ENCODE peak calls at places on chromosomes 6 and 20, in four cellular contexts. C, M, A and O are unnamed samples.

GRCh38 chr20:36919715-36920333 is 31.7 kb downstream of the SAMHD1 start:
- DNase-seq in C (peak), M (peak), A (peak), O (no peak)

GRCh38 chr6:147322299-147323162 is 118.3 kb downstream of the STXBP5 start:
- DNase-seq in C (no peak), M (peak), A (peak), O (no peak)

GRCh38 chr6:167572841-167573271 is 248.0 kb downstream of the TTLL2 start:
- DNase-seq in C (no peak), M (no peak), A (no peak), O (no peak)

GRCh38 chr6:140388141-140388802 is 1013.8 kb upstream of the CITED2 start:
- DNase-seq in C (no peak), M (peak), A (no peak), O (no peak)

GRCh38 chr20:57392512-57393271 is 1.5 kb downstream of the RBM38 start:
- DNase-seq in C (no peak), M (no peak), A (no peak), O (no peak)

GRCh38 chr20:54914995-54915394 is 439.6 kb downstream of the DOK5 start:
- DNase-seq in C (no peak), M (no peak), A (no peak), O (no peak)

GRCh38 chr6:3442444-3443220 is 14.2 kb downstream of the SLC22A23 start:
- DNase-seq in C (no peak), M (peak), A (peak), O (no peak)

GRCh38 chr6:69232506-69233194 is 564.2 kb downstream of the LMBRD1 start:
- DNase-seq in C (peak), M (peak), A (peak), O (peak)

GRCh38 chr20:18624948-18625347 is 37.1 kb downstream of the DTD1 start:
- DNase-seq in C (no peak), M (no peak), A (no peak), O (no peak)

GRCh38 chr20:18633411-18633810 is 45.6 kb downstream of the DTD1 start:
- DNase-seq in C (no peak), M (no peak), A (no peak), O (no peak)

GRCh38 chr20:18625907-18626655 is 38.2 kb downstream of the DTD1 start:
- DNase-seq in C (no peak), M (no peak), A (no peak), O (no peak)

GRCh38 chr20:18632196-18632789 is 44.4 kb downstream of the DTD1 start:
- DNase-seq in C (peak), M (peak), A (peak), O (peak)

DNA sequence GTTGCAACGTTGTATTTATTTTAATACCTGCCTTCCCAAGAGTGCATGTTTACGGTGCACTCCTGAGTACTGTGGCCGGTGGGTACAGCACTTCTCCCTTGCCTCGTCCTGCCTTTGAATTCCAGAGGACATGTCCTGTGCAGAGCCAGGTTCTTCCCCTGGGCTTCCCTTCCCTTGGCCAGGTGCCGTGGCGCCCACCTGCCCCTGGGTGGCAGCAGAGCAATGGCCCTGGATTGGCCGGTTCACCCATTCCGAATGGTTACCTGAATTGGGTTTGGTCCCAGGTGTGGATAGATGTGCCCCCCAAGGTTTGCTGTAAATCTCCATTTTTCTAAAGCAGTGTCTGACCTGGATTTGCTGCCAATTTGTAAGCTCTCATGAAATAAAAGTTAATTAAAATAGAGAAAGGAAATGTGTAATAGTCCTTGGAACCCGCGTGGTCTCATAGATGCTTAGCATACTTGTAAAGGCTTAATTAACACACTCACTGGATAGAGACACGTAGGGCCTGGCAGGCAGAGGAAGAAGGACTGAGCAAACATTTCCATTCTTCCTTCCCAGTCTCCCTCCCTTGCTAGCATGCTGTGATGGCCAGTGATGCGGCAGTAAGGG is 40.6 kb downstream of the DTD1 start:
- DNase-seq in C (no peak), M (no peak), A (no peak), O (peak)
- H3K4ac ChIP-seq in C (no peak), M (no peak), A (no peak), O (no peak)

GRCh38 chr6:40352006-40352405 is 235.2 kb downstream of the LRFN2 start:
- DNase-seq in C (no peak), M (no peak), A (peak), O (no peak)

GRCh38 chr6:40353967-40354452 is 233.2 kb downstream of the LRFN2 start:
- DNase-seq in C (no peak), M (no peak), A (no peak), O (no peak)

GRCh38 chr6:40353197-40353966 is 233.8 kb downstream of the LRFN2 start:
- DNase-seq in C (no peak), M (no peak), A (no peak), O (no peak)

GRCh38 chr6:40350942-40351217 is 236.3 kb downstream of the LRFN2 start:
- DNase-seq in C (no peak), M (no peak), A (no peak), O (no peak)

GRCh38 chr6:40352527-40353170 is 234.5 kb downstream of the LRFN2 start:
- DNase-seq in C (no peak), M (no peak), A (no peak), O (no peak)
- H3K4ac ChIP-seq in C (no peak), M (no peak), A (no peak), O (no peak)

GRCh38 chr6:86856937-86857563 is 80.3 kb upstream of the HTR1E start:
- DNase-seq in C (peak), M (peak), A (peak), O (no peak)
- H3K4ac ChIP-seq in C (no peak), M (no peak), A (no peak), O (no peak)

GRCh38 chr6:7389451-7390217 is at the start of the genes CAGE1 and RIOK1:
- DNase-seq in C (peak), M (peak), A (peak), O (peak)

GRCh38 chr6:7391244-7391643 is 1.6 kb downstream of the RIOK1 start:
- DNase-seq in C (no peak), M (no peak), A (peak), O (no peak)

GRCh38 chr6:7392402-7392801 is 2.8 kb downstream of the RIOK1 start:
- DNase-seq in C (no peak), M (no peak), A (peak), O (no peak)

GRCh38 chr6:7390218-7390878 is 740 bp downstream of the RIOK1 start:
- DNase-seq in C (no peak), M (peak), A (no peak), O (no peak)

GRCh38 chr6:7389162-7389450 is 436 bp downstream of the CAGE1 start:
- DNase-seq in C (no peak), M (peak), A (no peak), O (no peak)
- H3K4ac ChIP-seq in C (no peak), M (peak), A (peak), O (no peak)